ENCODE peak calls at places on chromosomes 3 and 15, in five cellular contexts. One of them, this sample, is unnamed.

GRCh38 chr3:30689202-30689641 is 82.8 kb downstream of the TGFBR2 start:
- DNase-seq in iPS DF 19.7: no peak
- DNase-seq in ELR: peak
- DNase-seq in mucosa of gallbladder: no peak
- DNase-seq in stimulated activated naive CD4-positive, alpha-beta T cell treated with Interleukin-2 at 50 U/mL for 16 hours: no peak
- DNase-seq in this sample: no peak

GRCh38 chr3:78845605-78846004 is 922.2 kb downstream of the ROBO1 start:
- DNase-seq in stimulated activated naive CD4-positive, alpha-beta T cell treated with Interleukin-2 at 50 U/mL for 16 hours: no peak
- DNase-seq in mucosa of gallbladder: no peak
- DNase-seq in ELR: no peak
- DNase-seq in iPS DF 19.7: no peak
- DNase-seq in this sample: no peak

GRCh38 chr3:179871782-179872181 is 165.0 kb downstream of the PEX5L start:
- DNase-seq in iPS DF 19.7: no peak
- DNase-seq in ELR: peak
- DNase-seq in mucosa of gallbladder: no peak
- DNase-seq in stimulated activated naive CD4-positive, alpha-beta T cell treated with Interleukin-2 at 50 U/mL for 16 hours: no peak
- DNase-seq in this sample: no peak

GRCh38 chr3:9913601-9914000 is 3.3 kb upstream of the IL17RC start:
- DNase-seq in iPS DF 19.7: no peak
- DNase-seq in mucosa of gallbladder: no peak
- DNase-seq in stimulated activated naive CD4-positive, alpha-beta T cell treated with Interleukin-2 at 50 U/mL for 16 hours: no peak
- DNase-seq in ELR: no peak
- DNase-seq in this sample: no peak

GRCh38 chr3:99767341-99767740 is 50.3 kb upstream of the CMSS1 start:
- DNase-seq in ELR: no peak
- DNase-seq in mucosa of gallbladder: no peak
- DNase-seq in iPS DF 19.7: no peak
- DNase-seq in stimulated activated naive CD4-positive, alpha-beta T cell treated with Interleukin-2 at 50 U/mL for 16 hours: no peak
- DNase-seq in this sample: no peak

GRCh38 chr15:68442041-68442440 is 10.1 kb upstream of the ITGA11 start:
- DNase-seq in iPS DF 19.7: no peak
- DNase-seq in mucosa of gallbladder: no peak
- DNase-seq in ELR: no peak
- DNase-seq in stimulated activated naive CD4-positive, alpha-beta T cell treated with Interleukin-2 at 50 U/mL for 16 hours: no peak
- DNase-seq in this sample: no peak

GRCh38 chr15:34038023-34038403 is 991 bp downstream of the AVEN start:
- DNase-seq in ELR: no peak
- DNase-seq in mucosa of gallbladder: no peak
- DNase-seq in stimulated activated naive CD4-positive, alpha-beta T cell treated with Interleukin-2 at 50 U/mL for 16 hours: no peak
- DNase-seq in iPS DF 19.7: no peak
- DNase-seq in this sample: no peak

GRCh38 chr15:56052389-56053045 is 59.1 kb upstream of the NEDD4 start:
- DNase-seq in mucosa of gallbladder: no peak
- DNase-seq in ELR: peak
- DNase-seq in stimulated activated naive CD4-positive, alpha-beta T cell treated with Interleukin-2 at 50 U/mL for 16 hours: no peak
- DNase-seq in iPS DF 19.7: no peak
- DNase-seq in this sample: no peak

GRCh38 chr3:123635717-123636116 is 50.9 kb upstream of the HACD2 start:
- DNase-seq in iPS DF 19.7: no peak
- DNase-seq in stimulated activated naive CD4-positive, alpha-beta T cell treated with Interleukin-2 at 50 U/mL for 16 hours: no peak
- DNase-seq in ELR: no peak
- DNase-seq in mucosa of gallbladder: no peak
- DNase-seq in this sample: no peak

GRCh38 chr3:27861047-27862036 is 139.2 kb upstream of the EOMES start:
- DNase-seq in mucosa of gallbladder: no peak
- DNase-seq in iPS DF 19.7: no peak
- DNase-seq in stimulated activated naive CD4-positive, alpha-beta T cell treated with Interleukin-2 at 50 U/mL for 16 hours: no peak
- DNase-seq in ELR: no peak
- DNase-seq in this sample: no peak

GRCh38 chr3:138848696-138849095 is 14.0 kb upstream of the PIK3CB start:
- DNase-seq in iPS DF 19.7: no peak
- DNase-seq in stimulated activated naive CD4-positive, alpha-beta T cell treated with Interleukin-2 at 50 U/mL for 16 hours: no peak
- DNase-seq in mucosa of gallbladder: no peak
- DNase-seq in ELR: no peak
- DNase-seq in this sample: no peak

GRCh38 chr3:155646554-155647189 is 98.2 kb downstream of the PLCH1 start:
- DNase-seq in iPS DF 19.7: no peak
- DNase-seq in stimulated activated naive CD4-positive, alpha-beta T cell treated with Interleukin-2 at 50 U/mL for 16 hours: no peak
- DNase-seq in ELR: no peak
- DNase-seq in mucosa of gallbladder: no peak
- DNase-seq in this sample: no peak

GRCh38 chr15:100686725-100687488 is 84.5 kb downstream of the ASB7 start:
- DNase-seq in stimulated activated naive CD4-positive, alpha-beta T cell treated with Interleukin-2 at 50 U/mL for 16 hours: no peak
- DNase-seq in ELR: peak
- DNase-seq in mucosa of gallbladder: no peak
- DNase-seq in iPS DF 19.7: no peak
- DNase-seq in this sample: no peak

GRCh38 chr3:195001261-195001660 is 269.7 kb downstream of the XXYLT1 start:
- DNase-seq in iPS DF 19.7: no peak
- DNase-seq in stimulated activated naive CD4-positive, alpha-beta T cell treated with Interleukin-2 at 50 U/mL for 16 hours: no peak
- DNase-seq in mucosa of gallbladder: peak
- DNase-seq in ELR: no peak
- DNase-seq in this sample: no peak

GRCh38 chr3:134432236-134432635 is 53.5 kb downstream of the ANAPC13 start:
- DNase-seq in stimulated activated naive CD4-positive, alpha-beta T cell treated with Interleukin-2 at 50 U/mL for 16 hours: no peak
- DNase-seq in iPS DF 19.7: no peak
- DNase-seq in ELR: no peak
- DNase-seq in mucosa of gallbladder: no peak
- DNase-seq in this sample: no peak

GRCh38 chr3:157240413-157240812 is 80.5 kb upstream of the CCNL1 start:
- DNase-seq in stimulated activated naive CD4-positive, alpha-beta T cell treated with Interleukin-2 at 50 U/mL for 16 hours: no peak
- DNase-seq in ELR: no peak
- DNase-seq in iPS DF 19.7: no peak
- DNase-seq in mucosa of gallbladder: no peak
- DNase-seq in this sample: no peak

GRCh38 chr15:85150130-85150480 is 168.4 kb downstream of the PDE8A start:
- DNase-seq in stimulated activated naive CD4-positive, alpha-beta T cell treated with Interleukin-2 at 50 U/mL for 16 hours: no peak
- DNase-seq in iPS DF 19.7: no peak
- DNase-seq in ELR: no peak
- DNase-seq in mucosa of gallbladder: no peak
- DNase-seq in this sample: no peak

GRCh38 chr15:26771168-26771916 is 1.5 kb downstream of the GABRB3 start:
- DNase-seq in iPS DF 19.7: no peak
- DNase-seq in stimulated activated naive CD4-positive, alpha-beta T cell treated with Interleukin-2 at 50 U/mL for 16 hours: no peak
- DNase-seq in mucosa of gallbladder: peak
- DNase-seq in ELR: no peak
- DNase-seq in this sample: peak

GRCh38 chr3:108243243-108243642 is 21.0 kb upstream of the IFT57 start:
- DNase-seq in iPS DF 19.7: no peak
- DNase-seq in stimulated activated naive CD4-positive, alpha-beta T cell treated with Interleukin-2 at 50 U/mL for 16 hours: no peak
- DNase-seq in ELR: no peak
- DNase-seq in mucosa of gallbladder: no peak
- DNase-seq in this sample: no peak

GRCh38 chr3:133767607-133768006 is 21.4 kb downstream of the TF start:
- DNase-seq in iPS DF 19.7: no peak
- DNase-seq in ELR: no peak
- DNase-seq in mucosa of gallbladder: no peak
- DNase-seq in stimulated activated naive CD4-positive, alpha-beta T cell treated with Interleukin-2 at 50 U/mL for 16 hours: no peak
- DNase-seq in this sample: no peak

GRCh38 chr3:171811059-171811912 is 1.0 kb upstream of the PLD1 start:
- DNase-seq in iPS DF 19.7: no peak
- DNase-seq in stimulated activated naive CD4-positive, alpha-beta T cell treated with Interleukin-2 at 50 U/mL for 16 hours: no peak
- DNase-seq in mucosa of gallbladder: no peak
- DNase-seq in ELR: peak
- DNase-seq in this sample: no peak

GRCh38 chr3:182331356-182331755 is 461.9 kb upstream of the ATP11B start:
- DNase-seq in stimulated activated naive CD4-positive, alpha-beta T cell treated with Interleukin-2 at 50 U/mL for 16 hours: no peak
- DNase-seq in iPS DF 19.7: no peak
- DNase-seq in ELR: no peak
- DNase-seq in mucosa of gallbladder: no peak
- DNase-seq in this sample: no peak

GRCh38 chr3:66140106-66140505 is 80.7 kb upstream of the SLC25A26 start:
- DNase-seq in iPS DF 19.7: no peak
- DNase-seq in stimulated activated naive CD4-positive, alpha-beta T cell treated with Interleukin-2 at 50 U/mL for 16 hours: no peak
- DNase-seq in ELR: peak
- DNase-seq in mucosa of gallbladder: no peak
- DNase-seq in this sample: no peak

GRCh38 chr3:153746211-153746610 is 375.0 kb upstream of the ARHGEF26 start:
- DNase-seq in iPS DF 19.7: no peak
- DNase-seq in mucosa of gallbladder: no peak
- DNase-seq in ELR: no peak
- DNase-seq in stimulated activated naive CD4-positive, alpha-beta T cell treated with Interleukin-2 at 50 U/mL for 16 hours: no peak
- DNase-seq in this sample: no peak

This sample was measured in H1.